ENCODE peak calls at places on chromosome 1, in ten cellular contexts. L is neural progenitor cell; Z is lung; E is endothelial cell of umbilical vein; M is PC-9; H is transverse colon; F is CD4-positive, alpha-beta T cell; A is Panc1; T is brain microvascular endothelial cell; Q is A549. V is an unnamed sample.

GRCh38 chr1:62439652-62440371 is 3.0 kb downstream of the USP1 start:
- DNase-seq in L (no peak), A (no peak), M (no peak), T (no peak), E (no peak), F (no peak), H (no peak), Q (no peak), Z (no peak), V (no peak)

GRCh38 chr1:241799414-241799813 is 48.6 kb upstream of the EXO1 start:
- DNase-seq in A (no peak), L (no peak), F (no peak), T (no peak), Q (no peak), H (no peak), M (no peak), Z (no peak), E (no peak), V (no peak)

GRCh38 chr1:225825078-225825477 is 15.2 kb downstream of the EPHX1 start:
- DNase-seq in Z (no peak), M (no peak), A (no peak), H (no peak), L (no peak), F (no peak), E (no peak), T (no peak), Q (no peak), V (no peak)

GRCh38 chr1:40799351-40799867 is 15.8 kb downstream of the KCNQ4 start:
- DNase-seq in F (no peak), A (no peak), H (no peak), T (peak; percentile 61), E (peak; percentile 16), L (no peak), M (no peak), Z (no peak), Q (no peak), V (no peak)

GRCh38 chr1:34199927-34200326 is 23.2 kb downstream of the C1orf94 start:
- DNase-seq in L (no peak), Z (no peak), Q (peak; percentile 11), H (no peak), E (no peak), T (no peak), A (no peak), M (peak; percentile 43), F (no peak), V (peak; percentile 74)

GRCh38 chr1:204524986-204525385 is 8.8 kb downstream of the MDM4 start:
- DNase-seq in E (no peak), L (no peak), H (no peak), Z (no peak), Q (no peak), A (no peak), T (no peak), M (no peak), F (no peak), V (peak; percentile 89)

GRCh38 chr1:24952413-24952841 is 22.4 kb upstream of the RUNX3 start:
- DNase-seq in Z (no peak), T (no peak), Q (no peak), A (no peak), F (no peak), H (no peak), M (no peak), L (no peak), E (no peak), V (peak; percentile 86)

GRCh38 chr1:232428781-232429530 is 201.0 kb downstream of the SIPA1L2 start:
- DNase-seq in A (no peak), L (no peak), H (no peak), F (no peak), Q (no peak), Z (no peak), E (no peak), M (no peak), T (peak; percentile 80), V (no peak)

GRCh38 chr1:85577421-85578320 is 2.9 kb upstream of the CCN1 start:
- DNase-seq in F (no peak), Z (peak; percentile 41), M (no peak), T (peak; percentile 83), L (peak; percentile 51), A (peak; percentile 82), H (peak; percentile 21), E (peak; percentile 74), Q (peak; percentile 61), V (no peak)

GRCh38 chr1:27832762-27833161 is 2.2 kb downstream of the PPP1R8 start:
- DNase-seq in Z (no peak), E (peak; percentile 54), A (no peak), L (no peak), M (no peak), H (no peak), F (no peak), T (peak; percentile 31), Q (no peak), V (peak; percentile 16)

GRCh38 chr1:228090613-228091081 is 8.1 kb downstream of the ARF1 start:
- DNase-seq in M (no peak), L (no peak), A (no peak), Z (no peak), T (no peak), Q (no peak), E (peak; percentile 35), H (peak; percentile 16), F (no peak), V (no peak)

GRCh38 chr1:37255111-37255795 is 219.1 kb upstream of the ZC3H12A start:
- DNase-seq in Z (no peak), E (peak; percentile 3), A (no peak), Q (peak; percentile 19), T (peak; percentile 2), H (no peak), L (peak; percentile 92), F (no peak), M (no peak), V (no peak)

GRCh38 chr1:30668026-30668425 is 55.4 kb downstream of the MATN1 start:
- DNase-seq in A (no peak), M (no peak), Z (no peak), E (no peak), H (peak; percentile 76), L (no peak), F (no peak), T (no peak), Q (no peak), V (peak; percentile 80)

GRCh38 chr1:20731057-20731991 is 1.2 kb downstream of the SH2D5 start:
- DNase-seq in T (no peak), A (no peak), F (no peak), M (no peak), L (no peak), Z (no peak), E (no peak), Q (no peak), H (no peak), V (no peak)

GRCh38 chr1:94543893-94544635 is 2.5 kb upstream of the F3 start:
- DNase-seq in E (no peak), F (no peak), L (no peak), H (no peak), A (no peak), Z (no peak), Q (no peak), M (no peak), T (peak; percentile 42), V (peak; percentile 64)
- H3K27ac ChIP-seq in E (no peak overlapping the region), F (no peak overlapping the region), L (no peak overlapping the region), H (peak overlapping the region; percentile 19), A (no peak overlapping the region), Z (no peak overlapping the region), Q (peak overlapping the region; percentile 69), M (peak overlapping the region; percentile 80), T (peak overlapping the region; percentile 39), V (peak overlapping the region; percentile 58)

GRCh38 chr1:59640851-59641250 is 173.9 kb upstream of the HOOK1 start:
- DNase-seq in Z (no peak), F (no peak), L (no peak), A (no peak), Q (no peak), H (no peak), E (no peak), T (no peak), M (no peak), V (no peak)

GRCh38 chr1:59643526-59643925 is 171.2 kb upstream of the HOOK1 start:
- DNase-seq in Z (no peak), Q (no peak), H (no peak), A (no peak), M (no peak), T (no peak), L (no peak), F (no peak), E (no peak), V (no peak)

GRCh38 chr1:59635057-59635456 is 179.7 kb upstream of the HOOK1 start:
- DNase-seq in M (no peak), Z (no peak), L (no peak), E (no peak), F (no peak), H (no peak), A (no peak), T (no peak), Q (no peak), V (no peak)

GRCh38 chr1:59641861-59642260 is 172.9 kb upstream of the HOOK1 start:
- DNase-seq in Q (no peak), M (no peak), L (no peak), H (no peak), Z (no peak), F (no peak), A (no peak), E (no peak), T (no peak), V (no peak)

GRCh38 chr1:59638172-59638800 is 176.5 kb upstream of the HOOK1 start:
- DNase-seq in Z (no peak), F (no peak), Q (peak; percentile 12), M (no peak), E (peak; percentile 33), T (peak; percentile 58), A (no peak), L (peak; percentile 46), H (no peak), V (no peak)
- TF ChIP-seq CTCF in Z (no peak), F (no peak), Q (no peak), M (no peak), E (no peak), T (peak; percentile 34), A (no peak), L (no peak), H (no peak), V (no peak)

DNA sequence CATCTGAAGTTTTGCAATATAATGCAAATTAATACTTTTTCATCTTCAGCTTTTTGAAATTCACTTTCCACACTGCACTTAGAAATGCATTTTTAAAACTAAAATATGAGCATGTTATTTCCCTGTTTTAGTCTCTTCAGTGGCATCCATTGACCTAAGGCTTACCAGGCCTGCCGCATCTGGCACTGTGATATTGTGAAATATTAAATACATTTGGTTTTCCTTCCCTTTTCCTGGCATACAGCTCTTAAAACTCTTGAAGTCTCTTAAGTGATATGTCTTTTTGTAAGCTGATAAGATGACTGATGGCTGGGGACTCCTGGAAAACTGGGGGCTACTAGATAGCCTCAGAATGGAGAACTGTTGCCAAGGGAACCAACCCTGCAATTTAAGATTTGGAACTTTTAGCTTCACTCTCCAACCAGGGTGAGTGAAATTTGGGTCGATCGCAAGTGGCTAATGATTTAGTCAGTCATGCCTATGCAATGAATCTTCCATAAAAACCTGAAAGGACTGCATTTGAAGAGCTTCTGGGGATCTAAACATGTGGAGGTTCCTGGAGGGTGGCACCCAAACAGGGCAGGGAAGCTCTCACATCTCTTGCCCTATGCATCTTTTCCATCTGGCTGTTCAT is 75.5 kb upstream of the PDC start:
- DNase-seq in M (no peak), E (no peak), F (no peak), H (no peak), Z (no peak), A (no peak), L (no peak), T (peak; percentile 14), Q (no peak), V (no peak)
- H3K27ac ChIP-seq in M (no peak overlapping the region), E (peak overlapping the region; percentile 27), F (no peak overlapping the region), H (no peak overlapping the region), Z (no peak overlapping the region), A (no peak overlapping the region), L (no peak overlapping the region), T (peak overlapping the region; percentile 77), Q (peak overlapping the region; percentile 73), V (peak overlapping the region; percentile 1)

GRCh38 chr1:210932104-210932503 is 201.8 kb downstream of the KCNH1 start:
- DNase-seq in H (no peak), F (no peak), M (no peak), T (no peak), E (no peak), Z (no peak), L (no peak), Q (no peak), A (no peak), V (no peak)
- TF ChIP-seq CTCF in H (no peak), F (no peak), M (no peak), T (no peak), E (no peak), Z (no peak), L (no peak), Q (no peak), A (no peak), V (no peak)